ENCODE peak calls at places on chromosomes 4 and X, in eight cellular contexts. V, C, U, Z, I, J, R and S are unnamed samples.

GRCh38 chr4:20625460-20625859 is 74.8 kb upstream of the PACRGL start:
- DNase-seq in R (no peak), U (no peak), V (no peak), J (no peak), I (no peak), C (no peak), Z (no peak), S (peak; percentile 73)

GRCh38 chr4:83150563-83151330 is 36.2 kb upstream of the PLAC8 start:
- DNase-seq in Z (peak; percentile 43), I (no peak), V (no peak), C (no peak), U (no peak), R (no peak), J (peak; percentile 87), S (no peak)

GRCh38 chr4:82761249-82761648 is 37.3 kb downstream of the SCD5 start:
- DNase-seq in C (no peak), Z (no peak), J (no peak), I (no peak), V (no peak), R (no peak), U (no peak), S (no peak)

GRCh38 chrX:123077671-123078070 is 106.4 kb upstream of the GRIA3 start:
- DNase-seq in J (no peak), V (no peak), U (no peak), Z (no peak), R (no peak), I (no peak), C (no peak), S (no peak)

GRCh38 chrX:43165343-43165920 is 387.5 kb upstream of the PPP1R2C start:
- DNase-seq in V (no peak), I (no peak), C (no peak), Z (no peak), J (no peak), U (no peak), R (no peak), S (no peak)

GRCh38 chr4:94412019-94413017 is 39.4 kb upstream of the PDLIM5 start:
- DNase-seq in U (peak; percentile 76), Z (peak; percentile 73), J (peak; percentile 95), R (no peak), I (no peak), C (no peak), V (peak; percentile 69), S (no peak)

GRCh38 chrX:106987488-106987887 is 12.5 kb downstream of the MORC4 start:
- DNase-seq in Z (no peak), U (no peak), C (no peak), R (no peak), J (no peak), I (no peak), V (no peak), S (no peak)

GRCh38 chr4:119151161-119151560 is 15.5 kb downstream of the MYOZ2 start:
- DNase-seq in V (no peak), I (no peak), J (no peak), U (no peak), Z (no peak), C (no peak), R (no peak), S (no peak)

GRCh38 chrX:45850775-45851433 is 650.2 kb upstream of the DIPK2B start:
- DNase-seq in V (no peak), C (peak; percentile 15), J (no peak), U (no peak), R (peak; percentile 48), Z (peak; percentile 6), I (no peak), S (peak; percentile 76)

GRCh38 chrX:148567229-148567628 is 66.8 kb downstream of the AFF2 start:
- DNase-seq in J (no peak), R (no peak), C (no peak), V (peak; percentile 50), U (no peak), I (no peak), Z (no peak), S (no peak)

GRCh38 chr4:162497564-162498167 is 333.9 kb upstream of the FSTL5 start:
- DNase-seq in I (no peak), U (peak; percentile 15), C (peak; percentile 5), Z (peak; percentile 30), R (no peak), J (peak; percentile 24), V (peak; percentile 5), S (peak; percentile 59)

GRCh38 chrX:69285881-69286545 is 120.8 kb upstream of the PJA1 start:
- DNase-seq in V (peak; percentile 53), I (no peak), R (peak; percentile 81), Z (no peak), C (peak; percentile 67), J (no peak), U (peak; percentile 0), S (peak; percentile 45)

GRCh38 chrX:21875013-21875412 is 19.2 kb downstream of the YY2 start:
- DNase-seq in Z (no peak), U (no peak), C (no peak), R (no peak), J (no peak), I (no peak), V (no peak), S (no peak)

GRCh38 chrX:120653000-120653399 is 23.1 kb upstream of the C1GALT1C1 start:
- DNase-seq in C (no peak), Z (no peak), J (no peak), R (no peak), V (peak; percentile 46), I (no peak), U (no peak), S (peak; percentile 2)

GRCh38 chr4:169229571-169230028 is 41.2 kb downstream of the SH3RF1 start:
- DNase-seq in Z (no peak), R (no peak), C (peak; percentile 53), V (no peak), U (peak; percentile 94), J (peak; percentile 77), I (no peak), S (no peak)

GRCh38 chr4:47642985-47643745 is 158.1 kb downstream of the ATP10D start:
- DNase-seq in U (no peak), I (no peak), Z (no peak), R (no peak), J (no peak), C (no peak), V (no peak), S (no peak)

GRCh38 chrX:39626749-39627148 is 471.0 kb downstream of the BCOR start:
- DNase-seq in Z (no peak), C (no peak), J (no peak), I (no peak), R (no peak), U (no peak), V (no peak), S (no peak)

GRCh38 chrX:148337873-148338272 is 162.5 kb upstream of the AFF2 start:
- DNase-seq in J (no peak), C (no peak), V (no peak), I (no peak), R (no peak), U (no peak), Z (no peak), S (no peak)

GRCh38 chr4:79445371-79445781 is 37.3 kb upstream of the GK2 start:
- DNase-seq in R (no peak), J (no peak), Z (no peak), V (no peak), I (no peak), U (no peak), C (no peak), S (no peak)

GRCh38 chr4:176034498-176034897 is 31.1 kb upstream of the WDR17 start:
- DNase-seq in U (peak; percentile 27), C (no peak), V (peak; percentile 5), Z (no peak), I (no peak), J (peak; percentile 14), R (no peak), S (peak; percentile 27)

GRCh38 chr4:10051536-10052135 is 30.3 kb upstream of the SLC2A9 start:
- DNase-seq in J (no peak), I (no peak), V (no peak), C (no peak), R (peak; percentile 27), Z (no peak), U (no peak), S (no peak)

GRCh38 chrX:85992811-85993229 is 54.5 kb downstream of the CHM start:
- DNase-seq in V (peak; percentile 16), Z (peak; percentile 3), C (no peak), U (peak; percentile 7), R (no peak), I (no peak), J (peak; percentile 22), S (peak; percentile 1)

GRCh38 chr4:108749119-108749518 is 13.7 kb downstream of the ETNPPL start:
- DNase-seq in U (no peak), J (no peak), V (no peak), C (no peak), Z (no peak), I (no peak), R (no peak), S (no peak)
- TF ChIP-seq CTCF in U (no peak), J (no peak), V (no peak), C (no peak), Z (no peak), I (no peak), R (peak; percentile 43), S (no peak)

DNA sequence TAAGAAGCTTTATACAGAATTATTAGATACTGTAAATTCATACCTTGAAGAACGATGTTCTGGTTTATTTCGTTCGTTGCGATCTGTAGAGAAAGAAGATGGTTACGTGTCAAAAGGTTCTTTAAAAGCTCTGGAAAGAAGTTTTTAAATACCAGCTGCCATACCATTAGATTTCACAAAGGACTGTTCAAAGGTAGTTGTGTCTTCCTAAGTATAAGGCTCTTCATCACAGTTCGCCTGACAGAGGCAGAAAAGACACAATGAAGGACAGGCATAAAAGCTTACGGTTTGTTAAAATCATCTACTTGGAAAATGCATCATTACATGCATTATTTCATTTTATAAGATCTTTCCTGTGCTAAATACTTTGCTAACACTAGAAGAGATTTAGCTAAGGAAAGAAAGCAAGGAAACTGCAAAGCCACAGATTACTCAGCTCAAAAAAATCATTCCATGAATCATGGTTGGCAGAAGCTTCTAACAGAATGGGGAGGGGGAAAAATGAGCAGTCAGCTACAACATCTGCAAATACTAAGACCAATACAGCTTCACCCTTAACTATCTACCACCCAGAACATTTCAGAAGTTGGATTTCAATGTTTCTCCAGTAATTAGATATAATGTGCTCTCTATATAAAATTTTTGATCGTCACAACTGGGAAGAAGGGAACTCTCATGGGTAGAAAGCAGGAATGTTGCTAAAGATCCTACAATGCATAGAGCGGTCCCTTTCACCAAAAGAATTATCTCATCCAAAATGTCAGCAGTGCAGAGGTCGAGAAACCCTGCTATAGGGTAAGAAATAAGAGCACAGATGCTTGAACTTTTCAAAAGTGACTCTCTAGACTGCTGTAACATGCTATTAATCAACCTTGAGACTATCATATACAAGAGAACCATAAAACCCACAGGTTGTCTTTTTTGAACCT is 50.7 kb upstream of the PRSS48 start:
- DNase-seq in Z (no peak), V (no peak), R (no peak), I (no peak), J (peak; percentile 92), U (peak; percentile 24), C (peak; percentile 6), S (no peak)
- TF ChIP-seq MAX in Z (no peak), V (no peak), R (no peak), I (no peak), J (no peak), U (no peak), C (no peak), S (no peak)

GRCh38 chrX:56563231-56564116 is at the start of gene UBQLN2:
- DNase-seq in R (peak; percentile 64), U (peak; percentile 31), J (peak; percentile 84), C (no peak), V (peak; percentile 86), I (no peak), Z (peak; percentile 30), S (peak; percentile 85)
- TF ChIP-seq POLR2A in R (peak; percentile 89), U (no peak), J (no peak), C (peak; percentile 79), V (peak; percentile 86), I (peak; percentile 93), Z (peak; percentile 87), S (peak; percentile 57)

GRCh38 chr4:7309176-7309575 is 116.8 kb downstream of the SORCS2 start:
- DNase-seq in V (no peak), J (no peak), U (no peak), Z (no peak), C (no peak), R (no peak), I (no peak), S (no peak)
- TF ChIP-seq CTCF in V (no peak), J (no peak), U (no peak), Z (no peak), C (no peak), R (no peak), I (no peak), S (no peak)